ENCODE peak calls at places on chromosomes 5 and 9, in nine cellular contexts. One of them, this sample, is unnamed.

GRCh38 chr9:33448159-33448511 is 742 bp upstream of the AQP3 start:
- DNase-seq in stromal cell of bone marrow: no peak
- DNase-seq in COR-L47: no peak
- DNase-seq in PC-9: no peak
- DNase-seq in lung: no peak
- DNase-seq in stimulated activated CD8-positive, alpha-beta memory T cell treated with anti-CD3 and anti-CD28 coated beads, Interleukin-15, amount 100 ng/mL, for 24 hours: no peak
- DNase-seq in CD8-positive, alpha-beta memory T cell: no peak
- DNase-seq in bronchial epithelial cell: peak; percentile 63
- DNase-seq in T-helper 1 cell: no peak
- DNase-seq in this sample: no peak

GRCh38 chr5:73233461-73234151 is 60.6 kb downstream of the TMEM174 start:
- DNase-seq in T-helper 1 cell: no peak
- DNase-seq in PC-9: no peak
- DNase-seq in stimulated activated CD8-positive, alpha-beta memory T cell treated with anti-CD3 and anti-CD28 coated beads, Interleukin-15, amount 100 ng/mL, for 24 hours: no peak
- DNase-seq in lung: no peak
- DNase-seq in stromal cell of bone marrow: no peak
- DNase-seq in CD8-positive, alpha-beta memory T cell: no peak
- DNase-seq in bronchial epithelial cell: no peak
- DNase-seq in COR-L47: no peak
- DNase-seq in this sample: no peak

GRCh38 chr9:91483189-91483691 is 59.6 kb upstream of the NFIL3 start:
- DNase-seq in COR-L47: no peak
- DNase-seq in PC-9: no peak
- DNase-seq in stromal cell of bone marrow: peak; percentile 92
- DNase-seq in T-helper 1 cell: no peak
- DNase-seq in stimulated activated CD8-positive, alpha-beta memory T cell treated with anti-CD3 and anti-CD28 coated beads, Interleukin-15, amount 100 ng/mL, for 24 hours: no peak
- DNase-seq in lung: no peak
- DNase-seq in bronchial epithelial cell: no peak
- DNase-seq in CD8-positive, alpha-beta memory T cell: no peak
- DNase-seq in this sample: no peak

GRCh38 chr5:114101153-114101552 is 260.7 kb upstream of the KCNN2 start:
- DNase-seq in COR-L47: peak; percentile 63
- DNase-seq in T-helper 1 cell: no peak
- DNase-seq in stromal cell of bone marrow: peak; percentile 40
- DNase-seq in bronchial epithelial cell: peak; percentile 29
- DNase-seq in stimulated activated CD8-positive, alpha-beta memory T cell treated with anti-CD3 and anti-CD28 coated beads, Interleukin-15, amount 100 ng/mL, for 24 hours: no peak
- DNase-seq in lung: no peak
- DNase-seq in CD8-positive, alpha-beta memory T cell: no peak
- DNase-seq in PC-9: peak; percentile 35
- DNase-seq in this sample: no peak

GRCh38 chr5:28648108-28648507 is 1609.7 kb upstream of the CDH9 start:
- DNase-seq in COR-L47: no peak
- DNase-seq in CD8-positive, alpha-beta memory T cell: no peak
- DNase-seq in stromal cell of bone marrow: peak; percentile 16
- DNase-seq in T-helper 1 cell: no peak
- DNase-seq in bronchial epithelial cell: peak; percentile 42
- DNase-seq in lung: no peak
- DNase-seq in PC-9: no peak
- DNase-seq in stimulated activated CD8-positive, alpha-beta memory T cell treated with anti-CD3 and anti-CD28 coated beads, Interleukin-15, amount 100 ng/mL, for 24 hours: no peak
- DNase-seq in this sample: no peak

GRCh38 chr5:10556331-10556807 is 7.5 kb upstream of the ANKRD33B start:
- DNase-seq in T-helper 1 cell: no peak
- DNase-seq in lung: no peak
- DNase-seq in CD8-positive, alpha-beta memory T cell: no peak
- DNase-seq in stromal cell of bone marrow: no peak
- DNase-seq in stimulated activated CD8-positive, alpha-beta memory T cell treated with anti-CD3 and anti-CD28 coated beads, Interleukin-15, amount 100 ng/mL, for 24 hours: no peak
- DNase-seq in COR-L47: no peak
- DNase-seq in PC-9: peak; percentile 95
- DNase-seq in bronchial epithelial cell: peak; percentile 70
- DNase-seq in this sample: no peak

GRCh38 chr5:50958852-50959457 is 292.5 kb downstream of the PARP8 start:
- DNase-seq in CD8-positive, alpha-beta memory T cell: no peak
- DNase-seq in bronchial epithelial cell: peak; percentile 44
- DNase-seq in lung: no peak
- DNase-seq in T-helper 1 cell: no peak
- DNase-seq in stimulated activated CD8-positive, alpha-beta memory T cell treated with anti-CD3 and anti-CD28 coated beads, Interleukin-15, amount 100 ng/mL, for 24 hours: no peak
- DNase-seq in PC-9: no peak
- DNase-seq in COR-L47: peak; percentile 52
- DNase-seq in stromal cell of bone marrow: peak; percentile 14
- DNase-seq in this sample: no peak

GRCh38 chr9:123349691-123350480 is 6.1 kb upstream of the CRB2 start:
- DNase-seq in PC-9: no peak
- DNase-seq in lung: peak; percentile 50
- DNase-seq in stimulated activated CD8-positive, alpha-beta memory T cell treated with anti-CD3 and anti-CD28 coated beads, Interleukin-15, amount 100 ng/mL, for 24 hours: peak; percentile 23
- DNase-seq in T-helper 1 cell: peak; percentile 42
- DNase-seq in stromal cell of bone marrow: peak; percentile 27
- DNase-seq in bronchial epithelial cell: peak; percentile 38
- DNase-seq in CD8-positive, alpha-beta memory T cell: peak; percentile 69
- DNase-seq in COR-L47: peak; percentile 40
- DNase-seq in this sample: peak; percentile 54

GRCh38 chr5:142015781-142016533 is 3.1 kb upstream of the GNPDA1 start:
- DNase-seq in stromal cell of bone marrow: peak; percentile 28
- DNase-seq in PC-9: peak; percentile 52
- DNase-seq in stimulated activated CD8-positive, alpha-beta memory T cell treated with anti-CD3 and anti-CD28 coated beads, Interleukin-15, amount 100 ng/mL, for 24 hours: no peak
- DNase-seq in COR-L47: no peak
- DNase-seq in CD8-positive, alpha-beta memory T cell: peak; percentile 58
- DNase-seq in T-helper 1 cell: no peak
- DNase-seq in lung: no peak
- DNase-seq in bronchial epithelial cell: peak; percentile 76
- DNase-seq in this sample: peak; percentile 33

GRCh38 chr5:134079748-134080581 is 34.5 kb upstream of the TCF7 start:
- DNase-seq in bronchial epithelial cell: no peak
- DNase-seq in lung: no peak
- DNase-seq in COR-L47: no peak
- DNase-seq in T-helper 1 cell: peak; percentile 50
- DNase-seq in stromal cell of bone marrow: no peak
- DNase-seq in CD8-positive, alpha-beta memory T cell: peak; percentile 83
- DNase-seq in PC-9: no peak
- DNase-seq in stimulated activated CD8-positive, alpha-beta memory T cell treated with anti-CD3 and anti-CD28 coated beads, Interleukin-15, amount 100 ng/mL, for 24 hours: no peak
- DNase-seq in this sample: peak; percentile 74

GRCh38 chr9:93652604-93653592 is 76.5 kb downstream of the PHF2 start:
- DNase-seq in COR-L47: no peak
- DNase-seq in stromal cell of bone marrow: no peak
- DNase-seq in T-helper 1 cell: no peak
- DNase-seq in PC-9: no peak
- DNase-seq in lung: no peak
- DNase-seq in stimulated activated CD8-positive, alpha-beta memory T cell treated with anti-CD3 and anti-CD28 coated beads, Interleukin-15, amount 100 ng/mL, for 24 hours: no peak
- DNase-seq in CD8-positive, alpha-beta memory T cell: peak; percentile 32
- DNase-seq in bronchial epithelial cell: no peak
- DNase-seq in this sample: no peak

GRCh38 chr5:102903074-102903871 is 148.2 kb downstream of the PAM start:
- DNase-seq in bronchial epithelial cell: peak; percentile 12
- DNase-seq in PC-9: no peak
- DNase-seq in stromal cell of bone marrow: no peak
- DNase-seq in lung: no peak
- DNase-seq in stimulated activated CD8-positive, alpha-beta memory T cell treated with anti-CD3 and anti-CD28 coated beads, Interleukin-15, amount 100 ng/mL, for 24 hours: no peak
- DNase-seq in COR-L47: no peak
- DNase-seq in CD8-positive, alpha-beta memory T cell: no peak
- DNase-seq in T-helper 1 cell: no peak
- DNase-seq in this sample: no peak

This sample was measured in activated CD4-positive, alpha-beta T cell treated with anti-CD3 and anti-CD28 coated beads, Interleukin-2, amount 50 U/mL, for 4 hours.